ENCODE peak calls at places on chromosomes 3 and 15, in five cellular contexts. R, P, X, M and D are unnamed samples.

GRCh38 chr15:70976856-70977255 is 84.2 kb downstream of the LRRC49 start:
- DNase-seq in X (no peak), R (no peak), M (peak), P (no peak), D (no peak)

GRCh38 chr3:4478226-4478625 is 11.2 kb upstream of the SUMF1 start:
- DNase-seq in P (no peak), M (no peak), R (no peak), X (no peak), D (no peak)

GRCh38 chr3:56970401-56971002 is 90.0 kb upstream of the SPATA12 start:
- DNase-seq in R (no peak), P (no peak), M (no peak), X (no peak), D (no peak)

GRCh38 chr3:175664911-175665310 is 805.8 kb downstream of the NAALADL2 start:
- DNase-seq in M (no peak), P (no peak), R (no peak), X (no peak), D (no peak)

GRCh38 chr3:67357610-67358458 is 296.6 kb downstream of the SUCLG2 start:
- DNase-seq in P (no peak), M (no peak), R (no peak), X (peak), D (no peak)

GRCh38 chr3:143267984-143268383 is 148.4 kb downstream of the CHST2 start:
- DNase-seq in P (no peak), X (no peak), R (no peak), M (peak), D (no peak)

GRCh38 chr15:89416339-89417183 is 79.8 kb downstream of the RHCG start:
- DNase-seq in X (peak), R (peak), P (peak), M (no peak), D (peak)

GRCh38 chr3:32410367-32411246 is 19.0 kb downstream of the CMTM7 start:
- DNase-seq in M (no peak), X (no peak), P (no peak), R (no peak), D (no peak)

GRCh38 chr3:133488785-133489367 is 84.6 kb upstream of the CDV3 start:
- DNase-seq in X (peak), P (no peak), R (no peak), M (peak), D (no peak)